ENCODE peak calls at places on chromosomes 3 and 15, in ten cellular contexts. One of them, this sample, is unnamed. For H3K4me1, the result is how much of the 10 kb centered on the place peaks cover.

GRCh38 chr3:49711489-49711888 is 8.0 kb downstream of the AMIGO3 start:
- DNase-seq in thoracic aorta: no peak
- DNase-seq in astrocyte: no peak
- DNase-seq in left ventricle myocardium inferior: no peak
- DNase-seq in HepG2: no peak
- DNase-seq in MM.1S: no peak
- DNase-seq in heart right ventricle: no peak
- DNase-seq in sigmoid colon: peak
- DNase-seq in HCT116: no peak
- DNase-seq in mucosa of descending colon: no peak
- DNase-seq in this sample: no peak

GRCh38 chr15:68278345-68279217 is 1.0 kb downstream of the FEM1B start:
- DNase-seq in astrocyte: peak
- DNase-seq in MM.1S: peak
- DNase-seq in heart right ventricle: peak
- DNase-seq in sigmoid colon: no peak
- DNase-seq in HepG2: peak
- DNase-seq in thoracic aorta: no peak
- DNase-seq in mucosa of descending colon: no peak
- DNase-seq in HCT116: no peak
- DNase-seq in left ventricle myocardium inferior: no peak
- DNase-seq in this sample: peak

GRCh38 chr3:25441234-25441856 is 13.3 kb downstream of the RARB start:
- DNase-seq in sigmoid colon: no peak
- DNase-seq in MM.1S: no peak
- DNase-seq in mucosa of descending colon: no peak
- DNase-seq in left ventricle myocardium inferior: no peak
- DNase-seq in HCT116: peak
- DNase-seq in thoracic aorta: no peak
- DNase-seq in astrocyte: no peak
- DNase-seq in HepG2: no peak
- DNase-seq in heart right ventricle: no peak
- DNase-seq in this sample: no peak

GRCh38 chr3:31671976-31672375 is 139.3 kb downstream of the STT3B start:
- DNase-seq in mucosa of descending colon: no peak
- DNase-seq in HCT116: no peak
- DNase-seq in astrocyte: no peak
- DNase-seq in thoracic aorta: no peak
- DNase-seq in HepG2: no peak
- DNase-seq in heart right ventricle: no peak
- DNase-seq in sigmoid colon: no peak
- DNase-seq in MM.1S: no peak
- DNase-seq in left ventricle myocardium inferior: no peak
- DNase-seq in this sample: peak

GRCh38 chr3:112770026-112770626 is 76.5 kb downstream of the CD200R1L start:
- DNase-seq in heart right ventricle: peak
- DNase-seq in HepG2: no peak
- DNase-seq in thoracic aorta: peak
- DNase-seq in astrocyte: peak
- DNase-seq in sigmoid colon: no peak
- DNase-seq in HCT116: peak
- DNase-seq in MM.1S: peak
- DNase-seq in left ventricle myocardium inferior: peak
- DNase-seq in mucosa of descending colon: no peak
- DNase-seq in this sample: no peak

GRCh38 chr3:38497026-38497425 is 886 bp downstream of the EXOG start:
- DNase-seq in MM.1S: no peak
- DNase-seq in left ventricle myocardium inferior: no peak
- DNase-seq in mucosa of descending colon: no peak
- DNase-seq in HepG2: no peak
- DNase-seq in HCT116: no peak
- DNase-seq in sigmoid colon: no peak
- DNase-seq in thoracic aorta: no peak
- DNase-seq in astrocyte: peak
- DNase-seq in heart right ventricle: no peak
- DNase-seq in this sample: no peak

GRCh38 chr3:9316881-9317341 is 45.9 kb upstream of the THUMPD3 start:
- DNase-seq in mucosa of descending colon: no peak
- DNase-seq in heart right ventricle: peak
- DNase-seq in sigmoid colon: peak
- DNase-seq in thoracic aorta: no peak
- DNase-seq in MM.1S: no peak
- DNase-seq in HepG2: no peak
- DNase-seq in left ventricle myocardium inferior: no peak
- DNase-seq in HCT116: no peak
- DNase-seq in astrocyte: peak
- DNase-seq in this sample: no peak

GRCh38 chr3:188772886-188773285 is 398.9 kb upstream of the TPRG1 start:
- DNase-seq in heart right ventricle: no peak
- DNase-seq in astrocyte: peak
- DNase-seq in HepG2: peak
- DNase-seq in sigmoid colon: no peak
- DNase-seq in mucosa of descending colon: no peak
- DNase-seq in HCT116: no peak
- DNase-seq in MM.1S: no peak
- DNase-seq in left ventricle myocardium inferior: no peak
- DNase-seq in thoracic aorta: no peak
- DNase-seq in this sample: peak

GRCh38 chr3:127153506-127153815 is 39.5 kb upstream of the PRR23E start:
- DNase-seq in HepG2: no peak
- DNase-seq in left ventricle myocardium inferior: no peak
- DNase-seq in sigmoid colon: peak
- DNase-seq in heart right ventricle: no peak
- DNase-seq in astrocyte: no peak
- DNase-seq in MM.1S: no peak
- DNase-seq in HCT116: no peak
- DNase-seq in thoracic aorta: no peak
- DNase-seq in mucosa of descending colon: no peak
- DNase-seq in this sample: no peak

GRCh38 chr3:157129782-157130137 is 30.2 kb downstream of the CCNL1 start:
- DNase-seq in astrocyte: peak
- DNase-seq in left ventricle myocardium inferior: no peak
- DNase-seq in heart right ventricle: no peak
- DNase-seq in HCT116: peak
- DNase-seq in HepG2: no peak
- DNase-seq in mucosa of descending colon: peak
- DNase-seq in thoracic aorta: no peak
- DNase-seq in MM.1S: no peak
- DNase-seq in sigmoid colon: no peak
- DNase-seq in this sample: no peak

GRCh38 chr3:178623666-178624255 is 87.5 kb downstream of the KCNMB2 start:
- DNase-seq in mucosa of descending colon: no peak
- DNase-seq in left ventricle myocardium inferior: no peak
- DNase-seq in astrocyte: no peak
- DNase-seq in MM.1S: no peak
- DNase-seq in sigmoid colon: no peak
- DNase-seq in thoracic aorta: no peak
- DNase-seq in heart right ventricle: no peak
- DNase-seq in HCT116: no peak
- DNase-seq in HepG2: no peak
- DNase-seq in this sample: no peak

GRCh38 chr15:67472957-67473356 is 48.0 kb upstream of the C15orf61 start:
- DNase-seq in MM.1S: no peak
- DNase-seq in mucosa of descending colon: no peak
- DNase-seq in thoracic aorta: no peak
- DNase-seq in sigmoid colon: no peak
- DNase-seq in HepG2: no peak
- DNase-seq in astrocyte: peak
- DNase-seq in HCT116: no peak
- DNase-seq in heart right ventricle: no peak
- DNase-seq in left ventricle myocardium inferior: no peak
- DNase-seq in this sample: no peak

GRCh38 chr15:70559223-70559823 is 204.0 kb downstream of the UACA start:
- DNase-seq in mucosa of descending colon: peak
- DNase-seq in astrocyte: peak
- DNase-seq in thoracic aorta: no peak
- DNase-seq in MM.1S: no peak
- DNase-seq in left ventricle myocardium inferior: peak
- DNase-seq in sigmoid colon: no peak
- DNase-seq in HCT116: no peak
- DNase-seq in heart right ventricle: peak
- DNase-seq in HepG2: no peak
- DNase-seq in this sample: peak

GRCh38 chr15:64687167-64688085 is 88.0 kb downstream of the RBPMS2 start:
- DNase-seq in HepG2: no peak
- DNase-seq in heart right ventricle: no peak
- DNase-seq in sigmoid colon: no peak
- DNase-seq in left ventricle myocardium inferior: no peak
- DNase-seq in MM.1S: no peak
- DNase-seq in mucosa of descending colon: no peak
- DNase-seq in thoracic aorta: no peak
- DNase-seq in HCT116: no peak
- DNase-seq in astrocyte: no peak
- DNase-seq in this sample: no peak

GRCh38 chr3:138442433-138442832 is 8.0 kb downstream of the ESYT3 start:
- DNase-seq in thoracic aorta: no peak
- DNase-seq in HCT116: peak
- DNase-seq in sigmoid colon: no peak
- DNase-seq in mucosa of descending colon: no peak
- DNase-seq in astrocyte: peak
- DNase-seq in HepG2: peak
- DNase-seq in left ventricle myocardium inferior: no peak
- DNase-seq in heart right ventricle: no peak
- DNase-seq in MM.1S: no peak
- DNase-seq in this sample: peak

GRCh38 chr3:115977866-115978265 is 354.6 kb downstream of the GAP43 start:
- DNase-seq in MM.1S: no peak
- DNase-seq in thoracic aorta: no peak
- DNase-seq in HCT116: no peak
- DNase-seq in heart right ventricle: no peak
- DNase-seq in mucosa of descending colon: no peak
- DNase-seq in HepG2: no peak
- DNase-seq in left ventricle myocardium inferior: no peak
- DNase-seq in sigmoid colon: no peak
- DNase-seq in astrocyte: no peak
- DNase-seq in this sample: no peak
- TF ChIP-seq CTCF in MM.1S: no peak
- TF ChIP-seq CTCF in thoracic aorta: no peak
- TF ChIP-seq CTCF in HCT116: peak
- TF ChIP-seq CTCF in heart right ventricle: no peak
- TF ChIP-seq CTCF in mucosa of descending colon: no peak
- TF ChIP-seq CTCF in HepG2: no peak
- TF ChIP-seq CTCF in left ventricle myocardium inferior: no peak
- TF ChIP-seq CTCF in sigmoid colon: no peak
- TF ChIP-seq CTCF in astrocyte: no peak
- TF ChIP-seq CTCF in this sample: no peak

GRCh38 chr3:98554580-98554979 is 22.8 kb downstream of the GPR15 start:
- DNase-seq in mucosa of descending colon: no peak
- DNase-seq in left ventricle myocardium inferior: no peak
- DNase-seq in astrocyte: no peak
- DNase-seq in sigmoid colon: no peak
- DNase-seq in heart right ventricle: no peak
- DNase-seq in thoracic aorta: no peak
- DNase-seq in HepG2: no peak
- DNase-seq in MM.1S: no peak
- DNase-seq in HCT116: no peak
- DNase-seq in this sample: no peak

GRCh38 chr3:98558100-98558499 is 26.3 kb downstream of the GPR15 start:
- DNase-seq in HepG2: no peak
- DNase-seq in sigmoid colon: no peak
- DNase-seq in astrocyte: no peak
- DNase-seq in HCT116: no peak
- DNase-seq in heart right ventricle: no peak
- DNase-seq in MM.1S: no peak
- DNase-seq in left ventricle myocardium inferior: no peak
- DNase-seq in mucosa of descending colon: no peak
- DNase-seq in thoracic aorta: no peak
- DNase-seq in this sample: no peak

GRCh38 chr3:98555025-98555379 is 23.2 kb downstream of the GPR15 start:
- DNase-seq in HCT116: peak
- DNase-seq in thoracic aorta: no peak
- DNase-seq in MM.1S: no peak
- DNase-seq in left ventricle myocardium inferior: no peak
- DNase-seq in heart right ventricle: no peak
- DNase-seq in mucosa of descending colon: no peak
- DNase-seq in sigmoid colon: no peak
- DNase-seq in astrocyte: no peak
- DNase-seq in HepG2: no peak
- DNase-seq in this sample: no peak

GRCh38 chr3:98557324-98558010 is 25.7 kb downstream of the GPR15 start:
- DNase-seq in HepG2: no peak
- DNase-seq in astrocyte: no peak
- DNase-seq in heart right ventricle: no peak
- DNase-seq in mucosa of descending colon: no peak
- DNase-seq in thoracic aorta: no peak
- DNase-seq in HCT116: no peak
- DNase-seq in MM.1S: no peak
- DNase-seq in sigmoid colon: no peak
- DNase-seq in left ventricle myocardium inferior: no peak
- DNase-seq in this sample: no peak

GRCh38 chr3:98556164-98557130 is 24.7 kb downstream of the GPR15 start:
- DNase-seq in HCT116: peak
- DNase-seq in left ventricle myocardium inferior: no peak
- DNase-seq in sigmoid colon: no peak
- DNase-seq in mucosa of descending colon: no peak
- DNase-seq in heart right ventricle: no peak
- DNase-seq in astrocyte: peak
- DNase-seq in MM.1S: peak
- DNase-seq in HepG2: no peak
- DNase-seq in thoracic aorta: no peak
- DNase-seq in this sample: no peak
- H3K4me3 ChIP-seq in HCT116: peak
- H3K4me3 ChIP-seq in left ventricle myocardium inferior: no peak
- H3K4me3 ChIP-seq in sigmoid colon: no peak
- H3K4me3 ChIP-seq in mucosa of descending colon: no peak
- H3K4me3 ChIP-seq in heart right ventricle: no peak
- H3K4me3 ChIP-seq in astrocyte: no peak
- H3K4me3 ChIP-seq in MM.1S: peak
- H3K4me3 ChIP-seq in HepG2: no peak
- H3K4me3 ChIP-seq in thoracic aorta: no peak
- H3K4me3 ChIP-seq in this sample: no peak

DNA sequence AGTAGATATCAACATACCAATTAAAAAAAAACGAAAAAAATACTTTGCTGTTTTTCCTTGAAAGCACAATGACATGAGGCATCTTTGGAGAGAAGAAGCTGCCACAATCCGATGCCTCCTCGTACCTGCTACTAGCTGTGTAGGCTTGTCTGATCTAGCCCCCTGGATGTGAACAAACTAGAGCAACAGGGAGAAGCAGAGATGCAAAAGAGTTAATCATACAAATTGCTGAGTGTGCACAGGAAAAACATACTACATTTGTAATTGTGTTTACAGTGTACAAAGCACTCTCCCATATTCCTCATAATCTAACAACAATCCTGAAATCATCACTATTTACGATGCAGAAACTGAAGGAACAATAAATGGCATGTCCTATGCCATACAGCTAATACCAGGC is 227.0 kb upstream of the CTNNB1 start:
- DNase-seq in heart right ventricle: no peak
- DNase-seq in left ventricle myocardium inferior: no peak
- DNase-seq in thoracic aorta: no peak
- DNase-seq in MM.1S: no peak
- DNase-seq in astrocyte: no peak
- DNase-seq in HCT116: no peak
- DNase-seq in mucosa of descending colon: no peak
- DNase-seq in sigmoid colon: no peak
- DNase-seq in HepG2: no peak
- DNase-seq in this sample: no peak
- H3K4me1 ChIP-seq in heart right ventricle: under half
- H3K4me1 ChIP-seq in left ventricle myocardium inferior: half or more
- H3K4me1 ChIP-seq in thoracic aorta: under half
- H3K4me1 ChIP-seq in MM.1S: under half
- H3K4me1 ChIP-seq in astrocyte: under half
- H3K4me1 ChIP-seq in HCT116: under half
- H3K4me1 ChIP-seq in mucosa of descending colon: under half
- H3K4me1 ChIP-seq in sigmoid colon: under half
- H3K4me1 ChIP-seq in HepG2: under half
- H3K4me1 ChIP-seq in this sample: under half

GRCh38 chr3:133865136-133865855 is 30.4 kb downstream of the RAB6B start:
- DNase-seq in thoracic aorta: no peak
- DNase-seq in HepG2: peak
- DNase-seq in mucosa of descending colon: no peak
- DNase-seq in HCT116: no peak
- DNase-seq in left ventricle myocardium inferior: no peak
- DNase-seq in astrocyte: no peak
- DNase-seq in sigmoid colon: no peak
- DNase-seq in heart right ventricle: no peak
- DNase-seq in MM.1S: no peak
- DNase-seq in this sample: no peak
- TF ChIP-seq CTCF in thoracic aorta: no peak
- TF ChIP-seq CTCF in HepG2: no peak
- TF ChIP-seq CTCF in mucosa of descending colon: no peak
- TF ChIP-seq CTCF in HCT116: no peak
- TF ChIP-seq CTCF in left ventricle myocardium inferior: no peak
- TF ChIP-seq CTCF in astrocyte: peak
- TF ChIP-seq CTCF in sigmoid colon: no peak
- TF ChIP-seq CTCF in heart right ventricle: no peak
- TF ChIP-seq CTCF in MM.1S: no peak
- TF ChIP-seq CTCF in this sample: no peak